ENCODE peak calls at places on chromosome 11, in eight cellular contexts. X is lower lobe of right lung; T is CD4-positive, alpha-beta T cell; G is natural killer cell; I is activated T-cell treated with anti-CD3 and anti-CD28 coated beads, Interleukin-2, amount 50 U/mL, for 4 hours; M is gastroesophageal sphincter; J is pancreas; F is PC-3. Z is an unnamed sample.

GRCh38 chr11:72812604-72812967 is 1.6 kb upstream of the ATG16L2 start:
- ATAC-seq in F (peak), I (no peak), J (no peak), M (no peak), X (no peak), T (no peak), G (no peak), Z (no peak)

GRCh38 chr11:113675003-113675471 is 31.1 kb downstream of the TMPRSS5 start:
- ATAC-seq in G (no peak), I (peak), X (no peak), M (no peak), J (no peak), F (peak), T (no peak), Z (peak)

GRCh38 chr11:59247535-59248227 is 35.0 kb upstream of the MPEG1 start:
- ATAC-seq in I (no peak), X (peak), F (no peak), G (no peak), T (peak), M (peak), J (no peak), Z (no peak)

GRCh38 chr11:100670140-100670539 is 16.9 kb upstream of the ARHGAP42 start:
- ATAC-seq in I (no peak), F (no peak), J (no peak), G (no peak), M (no peak), X (no peak), T (no peak), Z (no peak)

GRCh38 chr11:120363436-120363835 is 27.2 kb downstream of the ARHGEF12 start:
- ATAC-seq in G (no peak), T (no peak), F (no peak), I (no peak), J (no peak), M (no peak), X (no peak), Z (no peak)

GRCh38 chr11:2151500-2152257 is 9.3 kb downstream of the INS start:
- ATAC-seq in J (peak), G (peak), T (peak), M (peak), I (peak), F (peak), X (peak), Z (peak)

GRCh38 chr11:116808262-116809175 is 14.6 kb downstream of the APOA4 start:
- ATAC-seq in J (peak), F (no peak), T (no peak), M (no peak), I (no peak), X (peak), G (no peak), Z (no peak)

GRCh38 chr11:40161855-40162410 is 1297.5 kb downstream of the LRRC4C start:
- ATAC-seq in J (no peak), I (no peak), M (no peak), T (no peak), F (no peak), G (no peak), X (no peak), Z (no peak)

GRCh38 chr11:57900315-57900714 is 123.4 kb upstream of the OR9Q1 start:
- ATAC-seq in X (peak), F (no peak), I (no peak), J (no peak), T (no peak), M (no peak), G (no peak), Z (no peak)

GRCh38 chr11:2826679-2827056 is 58.9 kb downstream of the CDKN1C start:
- ATAC-seq in J (no peak), M (no peak), T (no peak), X (peak), I (no peak), F (no peak), G (no peak), Z (no peak)

GRCh38 chr11:126392638-126393023 is 37.1 kb downstream of the ST3GAL4 start:
- ATAC-seq in X (no peak), T (no peak), G (peak), J (no peak), F (no peak), I (no peak), M (no peak), Z (no peak)

GRCh38 chr11:77080643-77081210 is 14.0 kb downstream of the CAPN5 start:
- ATAC-seq in M (no peak), G (no peak), X (no peak), T (no peak), J (no peak), I (no peak), F (no peak), Z (no peak)

GRCh38 chr11:77747381-77747969 is 73.0 kb downstream of the RSF1 start:
- ATAC-seq in J (no peak), X (no peak), F (peak), G (no peak), T (no peak), M (no peak), I (no peak), Z (no peak)

GRCh38 chr11:119666061-119666460 is 62.9 kb downstream of the NECTIN1 start:
- ATAC-seq in M (no peak), T (no peak), X (no peak), I (no peak), J (no peak), F (no peak), G (no peak), Z (no peak)

GRCh38 chr11:35798423-35798822 is 135.8 kb downstream of the TRIM44 start:
- ATAC-seq in M (no peak), X (no peak), F (peak), J (no peak), G (no peak), I (no peak), T (no peak), Z (no peak)